ENCODE peak calls at places on chromosomes 4 and X, in five cellular contexts. Z is mammary epithelial cell, G is GM23248, D is lower lobe of right lung, Q is Panc1. K is an unnamed sample.
A peak's percentile ranks its signal among the peaks of the same experiment; 100 is the strongest.

GRCh38 chr4:181503800-181504364 is 739.3 kb upstream of the TENM3 start:
- DNase-seq in Q (no peak), Z (no peak), D (no peak), G (no peak), K (no peak)

GRCh38 chr4:38313999-38314561 is 349.9 kb upstream of the KLF3 start:
- DNase-seq in Q (no peak), Z (peak; percentile 88), G (peak; percentile 67), D (no peak), K (no peak)

GRCh38 chrX:153723351-153724251 is 586 bp downstream of the BCAP31 start:
- DNase-seq in Q (no peak), D (peak; percentile 65), G (peak; percentile 66), Z (peak; percentile 61), K (peak; percentile 31)

GRCh38 chr4:73998040-73999011 is at the start of gene CXCL5:
- DNase-seq in D (peak; percentile 66), Q (no peak), Z (no peak), G (peak; percentile 63), K (no peak)

GRCh38 chr4:138037716-138038115 is 204.4 kb downstream of the SLC7A11 start:
- DNase-seq in G (peak; percentile 74), Q (no peak), Z (no peak), D (no peak), K (no peak)

GRCh38 chrX:44908198-44908597 is 35.2 kb downstream of the KDM6A start:
- DNase-seq in G (peak; percentile 28), Z (no peak), D (no peak), Q (no peak), K (no peak)

GRCh38 chr4:151471728-151472127 is 62.8 kb downstream of the FHIP1A start:
- DNase-seq in D (no peak), Z (no peak), G (no peak), Q (no peak), K (no peak)

GRCh38 chrX:69919749-69920148 is 130.0 kb downstream of the AWAT2 start:
- DNase-seq in D (no peak), Q (no peak), G (no peak), Z (no peak), K (no peak)

GRCh38 chrX:68072016-68072415 is 361.3 kb downstream of the OPHN1 start:
- DNase-seq in Z (peak; percentile 20), D (no peak), Q (no peak), G (no peak), K (no peak)

GRCh38 chr4:107018336-107018735 is 17.8 kb downstream of the DKK2 start:
- DNase-seq in D (no peak), Z (no peak), Q (no peak), G (peak; percentile 6), K (no peak)

GRCh38 chr4:373062-373839 is 35.6 kb downstream of the ZNF141 start:
- DNase-seq in Q (no peak), D (no peak), Z (no peak), G (no peak), K (no peak)
- H3K9me3 ChIP-seq in Q (peaks cover 33% of the 10 kb centered on the region), D (peaks cover 100% of the 10 kb centered on the region), Z (peaks cover 63% of the 10 kb centered on the region), G (peaks cover 41% of the 10 kb centered on the region), K (peaks cover 57% of the 10 kb centered on the region)

GRCh38 chr4:646460-646859 is 21.1 kb downstream of the PDE6B start:
- DNase-seq in Z (no peak), Q (no peak), D (peak; percentile 45), G (no peak), K (no peak)

GRCh38 chr4:649293-649625 is 23.9 kb downstream of the PDE6B start:
- DNase-seq in Z (no peak), D (peak; percentile 34), G (no peak), Q (no peak), K (no peak)

GRCh38 chr4:649751-650310 is 24.2 kb downstream of the ATP5ME start:
- DNase-seq in Z (no peak), D (peak; percentile 36), Q (no peak), G (no peak), K (no peak)

GRCh38 chr4:648579-649292 is 23.4 kb downstream of the PDE6B start:
- DNase-seq in G (no peak), Z (no peak), D (peak; percentile 43), Q (no peak), K (no peak)

DNA sequence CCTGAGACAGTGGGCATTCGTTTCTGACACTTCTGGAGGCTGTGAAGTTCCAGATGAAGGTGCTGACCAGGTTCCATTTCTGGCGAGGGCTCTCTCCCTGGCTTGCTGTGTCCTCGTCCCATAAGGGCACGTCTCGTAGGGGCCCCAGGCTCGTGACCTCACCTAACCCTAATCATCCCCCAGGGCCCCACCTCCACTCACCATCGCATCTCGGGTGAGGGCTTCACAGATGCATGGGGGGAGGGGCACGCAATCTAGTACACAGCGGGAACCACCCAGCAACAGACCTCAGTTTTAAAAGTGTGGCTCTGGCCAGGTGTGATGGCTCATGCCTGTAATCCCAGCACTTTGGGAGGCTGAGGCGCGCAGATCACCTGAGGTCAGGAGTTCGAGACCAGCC is 22.1 kb downstream of the PDE6B start:
- DNase-seq in D (no peak), G (no peak), Q (no peak), Z (no peak), K (no peak)
- H3K9me3 ChIP-seq in D (no peaks in the 10 kb centered on the region), G (no peaks in the 10 kb centered on the region), Q (no peaks in the 10 kb centered on the region), Z (no peaks in the 10 kb centered on the region), K (no peaks in the 10 kb centered on the region)

GRCh38 chrX:46502848-46503247 is 42.4 kb downstream of the ZNF674 start:
- DNase-seq in Z (no peak), G (no peak), Q (no peak), D (no peak), K (no peak)

GRCh38 chrX:46506076-46506475 is 39.1 kb downstream of the ZNF674 start:
- DNase-seq in D (no peak), G (no peak), Z (no peak), Q (no peak), K (no peak)
- H3K9me3 ChIP-seq in D (peaks cover 14% of the 10 kb centered on the region), G (no peaks in the 10 kb centered on the region), Z (peaks cover 21% of the 10 kb centered on the region), Q (peaks cover 28% of the 10 kb centered on the region), K (no peaks in the 10 kb centered on the region)

GRCh38 chr4:14458463-14458862 is 543.8 kb upstream of the CPEB2 start:
- DNase-seq in G (no peak), D (no peak), Z (no peak), Q (no peak), K (no peak)
- H3K9me3 ChIP-seq in G (no peaks in the 10 kb centered on the region), D (no peaks in the 10 kb centered on the region), Z (no peaks in the 10 kb centered on the region), Q (no peaks in the 10 kb centered on the region), K (no peaks in the 10 kb centered on the region)

DNA sequence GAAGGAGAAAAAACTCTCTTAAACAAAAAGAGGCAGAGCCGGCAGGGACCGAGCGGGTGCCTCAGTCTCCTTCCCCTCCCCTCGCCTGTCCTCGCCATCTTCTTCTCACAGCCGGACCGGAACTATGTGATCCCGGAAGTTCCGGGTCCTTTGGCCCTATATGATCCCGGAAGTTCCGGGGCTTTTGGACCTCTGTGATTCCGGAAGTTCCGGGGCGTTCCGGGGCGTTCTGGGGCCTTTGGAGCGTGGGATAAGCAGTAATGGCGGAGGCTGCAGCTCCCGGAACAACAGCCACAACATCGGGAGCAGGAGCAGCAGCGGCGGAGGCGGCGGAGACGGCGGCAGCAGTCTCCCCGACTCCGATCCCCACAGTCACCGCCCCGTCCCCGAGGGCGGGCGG is 98.9 kb upstream of the MED14 start:
- DNase-seq in Q (no peak), G (no peak), D (no peak), Z (no peak), K (no peak)
- H3K9me3 ChIP-seq in Q (no peaks in the 10 kb centered on the region), G (no peaks in the 10 kb centered on the region), D (no peaks in the 10 kb centered on the region), Z (no peaks in the 10 kb centered on the region), K (no peaks in the 10 kb centered on the region)

GRCh38 chrX:10117864-10118377 is 38.9 kb upstream of the CLCN4 start:
- DNase-seq in D (no peak), G (no peak), Z (no peak), Q (no peak), K (no peak)

GRCh38 chrX:10120828-10121227 is 35.9 kb upstream of the CLCN4 start:
- DNase-seq in G (no peak), D (no peak), Q (no peak), Z (no peak), K (no peak)

GRCh38 chrX:10117301-10117700 is 39.5 kb upstream of the CLCN4 start:
- DNase-seq in Z (no peak), D (no peak), Q (no peak), G (no peak), K (no peak)

GRCh38 chrX:10119399-10119990 is 37.3 kb upstream of the CLCN4 start:
- DNase-seq in G (peak; percentile 70), Q (peak; percentile 62), D (no peak), Z (peak; percentile 58), K (peak; percentile 34)

DNA sequence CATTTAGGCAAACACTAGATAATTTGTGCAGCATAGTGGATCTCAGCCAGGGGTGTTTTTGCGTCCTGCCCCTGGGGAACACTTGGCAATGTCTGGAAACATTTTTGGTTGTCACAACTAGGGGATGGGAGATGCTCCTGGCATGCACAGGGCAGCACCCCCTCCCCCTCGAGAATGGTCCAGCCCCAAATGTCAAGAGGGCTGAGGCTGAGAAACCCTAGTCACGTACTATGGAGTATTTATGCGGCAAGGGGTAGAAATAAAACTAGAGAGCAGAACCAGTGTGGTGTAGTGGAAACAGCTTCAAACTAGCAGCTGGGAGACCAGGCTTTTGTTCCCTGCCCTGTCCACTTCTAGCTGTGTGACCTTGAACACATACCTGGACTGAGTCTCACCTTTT is 38.2 kb upstream of the CLCN4 start:
- DNase-seq in Z (no peak), D (no peak), Q (no peak), G (no peak), K (no peak)
- H3K9me3 ChIP-seq in Z (peaks cover 43% of the 10 kb centered on the region), D (no peaks in the 10 kb centered on the region), Q (peaks cover 11% of the 10 kb centered on the region), G (no peaks in the 10 kb centered on the region), K (no peaks in the 10 kb centered on the region)

GRCh38 chr4:81595287-81595686 is 123.6 kb upstream of the RASGEF1B start:
- DNase-seq in G (no peak), Q (no peak), Z (no peak), D (no peak), K (no peak)

GRCh38 chr4:81595798-81596610 is 124.3 kb upstream of the RASGEF1B start:
- DNase-seq in Z (no peak), G (no peak), Q (no peak), D (no peak), K (no peak)

GRCh38 chr4:81594495-81595169 is 122.9 kb upstream of the RASGEF1B start:
- DNase-seq in Q (no peak), G (no peak), Z (no peak), D (no peak), K (no peak)

GRCh38 chr4:81590596-81590995 is 118.9 kb upstream of the RASGEF1B start:
- DNase-seq in D (no peak), Z (no peak), Q (no peak), G (no peak), K (no peak)

GRCh38 chr4:81592698-81593097 is 121.0 kb upstream of the RASGEF1B start:
- DNase-seq in Q (no peak), Z (no peak), D (no peak), G (no peak), K (no peak)
- H3K9me3 ChIP-seq in Q (no peaks in the 10 kb centered on the region), Z (no peaks in the 10 kb centered on the region), D (no peaks in the 10 kb centered on the region), G (no peaks in the 10 kb centered on the region), K (no peaks in the 10 kb centered on the region)

K was measured in T-helper 17 cell.